ENCODE peak calls at places on chromosome 6, in six cellular contexts. One of them, this sample, is unnamed. For H3K27me3, the result is how much of the 10 kb centered on the place peaks cover.

GRCh38 chr6:96659084-96659845 is 96.3 kb downstream of the FHL5 start:
- DNase-seq in heart right ventricle: no peak
- DNase-seq in AG04450: no peak
- DNase-seq in brain microvascular endothelial cell: no peak
- DNase-seq in left lung: no peak
- DNase-seq in fibroblast of lung: no peak
- DNase-seq in this sample: no peak

GRCh38 chr6:34890526-34890910 is 1.5 kb downstream of the ANKS1A start:
- DNase-seq in heart right ventricle: no peak
- DNase-seq in AG04450: no peak
- DNase-seq in brain microvascular endothelial cell: no peak
- DNase-seq in left lung: no peak
- DNase-seq in fibroblast of lung: no peak
- DNase-seq in this sample: no peak

GRCh38 chr6:136118787-136119186 is 131.3 kb downstream of the MTFR2 start:
- DNase-seq in heart right ventricle: no peak
- DNase-seq in AG04450: no peak
- DNase-seq in brain microvascular endothelial cell: no peak
- DNase-seq in left lung: no peak
- DNase-seq in fibroblast of lung: no peak
- DNase-seq in this sample: no peak

GRCh38 chr6:11851405-11851804 is 72.8 kb upstream of the ADTRP start:
- DNase-seq in heart right ventricle: no peak
- DNase-seq in AG04450: no peak
- DNase-seq in brain microvascular endothelial cell: peak
- DNase-seq in left lung: no peak
- DNase-seq in fibroblast of lung: peak
- DNase-seq in this sample: peak

GRCh38 chr6:3862038-3862437 is 12.9 kb downstream of the FAM50B start:
- DNase-seq in heart right ventricle: no peak
- DNase-seq in AG04450: no peak
- DNase-seq in brain microvascular endothelial cell: no peak
- DNase-seq in left lung: no peak
- DNase-seq in fibroblast of lung: no peak
- DNase-seq in this sample: no peak

GRCh38 chr6:30169658-30170614 is 6.6 kb downstream of the TRIM15 start:
- DNase-seq in heart right ventricle: no peak
- DNase-seq in AG04450: peak
- DNase-seq in brain microvascular endothelial cell: peak
- DNase-seq in left lung: no peak
- DNase-seq in fibroblast of lung: peak
- DNase-seq in this sample: no peak

GRCh38 chr6:169340395-169340794 is 86.7 kb upstream of the THBS2 start:
- DNase-seq in heart right ventricle: no peak
- DNase-seq in AG04450: no peak
- DNase-seq in brain microvascular endothelial cell: no peak
- DNase-seq in left lung: no peak
- DNase-seq in fibroblast of lung: peak
- DNase-seq in this sample: no peak

GRCh38 chr6:151539506-151540268 is 45.9 kb downstream of the CCDC170 start:
- DNase-seq in heart right ventricle: no peak
- DNase-seq in AG04450: no peak
- DNase-seq in brain microvascular endothelial cell: no peak
- DNase-seq in left lung: no peak
- DNase-seq in fibroblast of lung: peak
- DNase-seq in this sample: no peak

GRCh38 chr6:116393430-116393829 is 22.7 kb downstream of the DSE start:
- DNase-seq in heart right ventricle: no peak
- DNase-seq in AG04450: no peak
- DNase-seq in brain microvascular endothelial cell: no peak
- DNase-seq in left lung: no peak
- DNase-seq in fibroblast of lung: no peak
- DNase-seq in this sample: no peak

GRCh38 chr6:169868458-169868857 is 117.0 kb downstream of the ERMARD start:
- DNase-seq in heart right ventricle: peak
- DNase-seq in AG04450: no peak
- DNase-seq in brain microvascular endothelial cell: no peak
- DNase-seq in left lung: peak
- DNase-seq in fibroblast of lung: no peak
- DNase-seq in this sample: no peak

GRCh38 chr6:91697010-91697694 is 1110.3 kb upstream of the MAP3K7 start:
- DNase-seq in heart right ventricle: no peak
- DNase-seq in AG04450: no peak
- DNase-seq in brain microvascular endothelial cell: no peak
- DNase-seq in left lung: no peak
- DNase-seq in fibroblast of lung: no peak
- DNase-seq in this sample: no peak

GRCh38 chr6:37485259-37485658 is 14.4 kb downstream of the CCDC167 start:
- DNase-seq in heart right ventricle: no peak
- DNase-seq in AG04450: no peak
- DNase-seq in brain microvascular endothelial cell: no peak
- DNase-seq in left lung: no peak
- DNase-seq in fibroblast of lung: no peak
- DNase-seq in this sample: no peak

GRCh38 chr6:128507337-128508310 is 12.8 kb downstream of the PTPRK start:
- DNase-seq in heart right ventricle: no peak
- DNase-seq in AG04450: no peak
- DNase-seq in brain microvascular endothelial cell: peak
- DNase-seq in left lung: no peak
- DNase-seq in fibroblast of lung: peak
- DNase-seq in this sample: peak

GRCh38 chr6:111589366-111589765 is 16.3 kb downstream of the TRAF3IP2 start:
- DNase-seq in heart right ventricle: no peak
- DNase-seq in AG04450: no peak
- DNase-seq in brain microvascular endothelial cell: peak
- DNase-seq in left lung: no peak
- DNase-seq in fibroblast of lung: peak
- DNase-seq in this sample: peak

GRCh38 chr6:168584251-168584650 is 143.3 kb downstream of the SMOC2 start:
- DNase-seq in heart right ventricle: no peak
- DNase-seq in AG04450: no peak
- DNase-seq in brain microvascular endothelial cell: no peak
- DNase-seq in left lung: no peak
- DNase-seq in fibroblast of lung: peak
- DNase-seq in this sample: no peak

GRCh38 chr6:88008411-88008810 is 39.2 kb upstream of the SPACA1 start:
- DNase-seq in heart right ventricle: no peak
- DNase-seq in AG04450: no peak
- DNase-seq in brain microvascular endothelial cell: peak
- DNase-seq in left lung: no peak
- DNase-seq in fibroblast of lung: peak
- DNase-seq in this sample: no peak

GRCh38 chr6:1436334-1437306 is 47.2 kb downstream of the FOXF2 start:
- DNase-seq in heart right ventricle: no peak
- DNase-seq in AG04450: peak
- DNase-seq in brain microvascular endothelial cell: peak
- DNase-seq in left lung: no peak
- DNase-seq in fibroblast of lung: peak
- DNase-seq in this sample: peak

GRCh38 chr6:125316621-125317020 is 14.9 kb upstream of the HDDC2 start:
- DNase-seq in heart right ventricle: no peak
- DNase-seq in AG04450: no peak
- DNase-seq in brain microvascular endothelial cell: no peak
- DNase-seq in left lung: no peak
- DNase-seq in fibroblast of lung: peak
- DNase-seq in this sample: no peak

GRCh38 chr6:26473758-26474438 is 16.1 kb downstream of the BTN2A1 start:
- DNase-seq in heart right ventricle: peak
- DNase-seq in AG04450: peak
- DNase-seq in brain microvascular endothelial cell: peak
- DNase-seq in left lung: peak
- DNase-seq in fibroblast of lung: peak
- DNase-seq in this sample: peak

GRCh38 chr6:113055086-113055485 is 708.0 kb downstream of the RFPL4B start:
- DNase-seq in heart right ventricle: no peak
- DNase-seq in AG04450: no peak
- DNase-seq in brain microvascular endothelial cell: no peak
- DNase-seq in left lung: no peak
- DNase-seq in fibroblast of lung: no peak
- DNase-seq in this sample: no peak

GRCh38 chr6:17012421-17013225 is 89.2 kb upstream of the STMND1 start:
- DNase-seq in heart right ventricle: no peak
- DNase-seq in AG04450: peak
- DNase-seq in brain microvascular endothelial cell: peak
- DNase-seq in left lung: no peak
- DNase-seq in fibroblast of lung: peak
- DNase-seq in this sample: peak

GRCh38 chr6:147266821-147267220 is 62.6 kb downstream of the STXBP5 start:
- DNase-seq in heart right ventricle: no peak
- DNase-seq in AG04450: no peak
- DNase-seq in brain microvascular endothelial cell: no peak
- DNase-seq in left lung: no peak
- DNase-seq in fibroblast of lung: no peak
- DNase-seq in this sample: no peak

GRCh38 chr6:1382331-1382882 is 7.0 kb upstream of the FOXF2 start:
- DNase-seq in heart right ventricle: no peak
- DNase-seq in AG04450: no peak
- DNase-seq in brain microvascular endothelial cell: no peak
- DNase-seq in left lung: no peak
- DNase-seq in fibroblast of lung: no peak
- DNase-seq in this sample: no peak

GRCh38 chr6:169993861-169994481 is 242.5 kb downstream of the ERMARD start:
- DNase-seq in heart right ventricle: no peak
- DNase-seq in AG04450: no peak
- DNase-seq in brain microvascular endothelial cell: no peak
- DNase-seq in left lung: no peak
- DNase-seq in fibroblast of lung: no peak
- DNase-seq in this sample: no peak

GRCh38 chr6:3516094-3516493 is 59.2 kb upstream of the SLC22A23 start:
- DNase-seq in heart right ventricle: no peak
- DNase-seq in AG04450: no peak
- DNase-seq in brain microvascular endothelial cell: no peak
- DNase-seq in left lung: no peak
- DNase-seq in fibroblast of lung: no peak
- DNase-seq in this sample: no peak

GRCh38 chr6:131107166-131107565 is 28.1 kb upstream of the AKAP7 start:
- DNase-seq in heart right ventricle: no peak
- DNase-seq in AG04450: peak
- DNase-seq in brain microvascular endothelial cell: peak
- DNase-seq in left lung: no peak
- DNase-seq in fibroblast of lung: peak
- DNase-seq in this sample: peak

GRCh38 chr6:74410630-74411029 is 714.6 kb downstream of the CD109 start:
- DNase-seq in heart right ventricle: no peak
- DNase-seq in AG04450: no peak
- DNase-seq in brain microvascular endothelial cell: no peak
- DNase-seq in left lung: no peak
- DNase-seq in fibroblast of lung: peak
- DNase-seq in this sample: peak

GRCh38 chr6:27922949-27923348 is 10.8 kb upstream of the OR2B2 start:
- DNase-seq in heart right ventricle: no peak
- DNase-seq in AG04450: no peak
- DNase-seq in brain microvascular endothelial cell: no peak
- DNase-seq in left lung: no peak
- DNase-seq in fibroblast of lung: no peak
- DNase-seq in this sample: no peak

GRCh38 chr6:35550437-35550836 is 37.7 kb upstream of the TULP1 start:
- DNase-seq in heart right ventricle: no peak
- DNase-seq in AG04450: no peak
- DNase-seq in brain microvascular endothelial cell: no peak
- DNase-seq in left lung: no peak
- DNase-seq in fibroblast of lung: no peak
- DNase-seq in this sample: no peak

GRCh38 chr6:149699150-149699549 is 18.8 kb downstream of the LATS1 start:
- DNase-seq in heart right ventricle: no peak
- DNase-seq in AG04450: no peak
- DNase-seq in brain microvascular endothelial cell: no peak
- DNase-seq in left lung: no peak
- DNase-seq in fibroblast of lung: no peak
- DNase-seq in this sample: no peak
- TF ChIP-seq CTCF in heart right ventricle: no peak
- TF ChIP-seq CTCF in AG04450: no peak
- TF ChIP-seq CTCF in brain microvascular endothelial cell: peak
- TF ChIP-seq CTCF in left lung: no peak
- TF ChIP-seq CTCF in fibroblast of lung: no peak
- TF ChIP-seq CTCF in this sample: no peak

GRCh38 chr6:21664263-21665081 is 70.9 kb downstream of the SOX4 start:
- DNase-seq in heart right ventricle: peak
- DNase-seq in AG04450: no peak
- DNase-seq in brain microvascular endothelial cell: no peak
- DNase-seq in left lung: peak
- DNase-seq in fibroblast of lung: peak
- DNase-seq in this sample: no peak

GRCh38 chr6:21665436-21666199 is 72.1 kb downstream of the SOX4 start:
- DNase-seq in heart right ventricle: no peak
- DNase-seq in AG04450: no peak
- DNase-seq in brain microvascular endothelial cell: no peak
- DNase-seq in left lung: no peak
- DNase-seq in fibroblast of lung: peak
- DNase-seq in this sample: no peak

GRCh38 chr6:21666788-21667681 is 73.5 kb downstream of the SOX4 start:
- DNase-seq in heart right ventricle: no peak
- DNase-seq in AG04450: no peak
- DNase-seq in brain microvascular endothelial cell: no peak
- DNase-seq in left lung: no peak
- DNase-seq in fibroblast of lung: peak
- DNase-seq in this sample: no peak

GRCh38 chr6:21665101-21665435 is 71.5 kb downstream of the SOX4 start:
- DNase-seq in heart right ventricle: no peak
- DNase-seq in AG04450: no peak
- DNase-seq in brain microvascular endothelial cell: no peak
- DNase-seq in left lung: no peak
- DNase-seq in fibroblast of lung: peak
- DNase-seq in this sample: no peak

DNA sequence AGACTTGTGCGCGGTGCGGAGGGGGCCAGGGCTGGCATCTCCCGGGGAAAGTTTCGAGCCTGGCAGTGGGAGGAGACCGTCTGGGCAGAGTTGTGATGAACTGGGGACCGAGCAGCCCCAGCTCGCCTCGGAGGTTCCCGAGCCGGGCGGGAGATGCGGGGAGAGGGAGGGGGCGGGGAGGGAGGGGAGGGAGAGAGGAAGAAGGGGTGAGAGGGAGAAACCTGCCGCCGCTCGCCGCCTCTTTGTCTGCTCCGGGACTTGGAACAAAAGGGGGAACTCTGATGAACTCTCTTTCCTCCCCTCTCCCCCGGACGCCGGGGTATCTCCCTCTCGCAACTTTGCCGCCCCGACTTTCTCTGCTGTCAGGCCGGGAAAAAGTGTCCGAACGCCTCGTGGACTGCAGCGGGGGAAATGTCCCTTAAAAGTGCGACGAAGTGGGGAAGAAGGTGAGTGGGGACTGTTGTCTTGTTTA is 72.7 kb downstream of the SOX4 start:
- DNase-seq in heart right ventricle: peak
- DNase-seq in AG04450: no peak
- DNase-seq in brain microvascular endothelial cell: no peak
- DNase-seq in left lung: no peak
- DNase-seq in fibroblast of lung: peak
- DNase-seq in this sample: no peak
- H3K4me3 ChIP-seq in heart right ventricle: peak
- H3K4me3 ChIP-seq in AG04450: peak
- H3K4me3 ChIP-seq in brain microvascular endothelial cell: peak
- H3K4me3 ChIP-seq in left lung: peak
- H3K4me3 ChIP-seq in fibroblast of lung: peak
- H3K4me3 ChIP-seq in this sample: peak

GRCh38 chr6:31474871-31475286 is 23.1 kb upstream of the MICB start:
- DNase-seq in heart right ventricle: no peak
- DNase-seq in AG04450: no peak
- DNase-seq in brain microvascular endothelial cell: no peak
- DNase-seq in left lung: no peak
- DNase-seq in fibroblast of lung: no peak
- DNase-seq in this sample: no peak
- H3K27me3 ChIP-seq in heart right ventricle: under half
- H3K27me3 ChIP-seq in AG04450: under half
- H3K27me3 ChIP-seq in brain microvascular endothelial cell: under half
- H3K27me3 ChIP-seq in left lung: under half
- H3K27me3 ChIP-seq in fibroblast of lung: under half
- H3K27me3 ChIP-seq in this sample: under half

GRCh38 chr6:161817881-161818280 is 544.0 kb upstream of the AGPAT4 start:
- DNase-seq in heart right ventricle: no peak
- DNase-seq in AG04450: no peak
- DNase-seq in brain microvascular endothelial cell: no peak
- DNase-seq in left lung: no peak
- DNase-seq in fibroblast of lung: no peak
- DNase-seq in this sample: no peak
- TF ChIP-seq CTCF in heart right ventricle: no peak
- TF ChIP-seq CTCF in AG04450: no peak
- TF ChIP-seq CTCF in brain microvascular endothelial cell: no peak
- TF ChIP-seq CTCF in left lung: no peak
- TF ChIP-seq CTCF in fibroblast of lung: no peak
- TF ChIP-seq CTCF in this sample: no peak